ENCODE peak calls at places on chromosome 2, in four cellular contexts. A is HL-60, B is GM12878, C is K562. P is an unnamed sample.

GRCh38 chr2:210158236-210158635 is 13.0 kb downstream of the KANSL1L start:
- DNase-seq in A (no peak), B (no peak), C (no peak), P (no peak)

GRCh38 chr2:105888625-105889024 is 143.9 kb downstream of the NCK2 start:
- DNase-seq in A (peak; percentile 41), B (no peak), C (no peak), P (no peak)

GRCh38 chr2:96665083-96665569 is 22.6 kb downstream of the FER1L5 start:
- DNase-seq in A (peak; percentile 77), B (no peak), C (no peak), P (no peak)

GRCh38 chr2:18987592-18988073 is 370.8 kb downstream of the OSR1 start:
- DNase-seq in A (no peak), B (no peak), C (no peak), P (no peak)

GRCh38 chr2:12325806-12326205 is 390.9 kb upstream of the TRIB2 start:
- DNase-seq in A (no peak), B (no peak), C (no peak), P (no peak)

GRCh38 chr2:8550932-8551621 is 130.8 kb upstream of the ID2 start:
- DNase-seq in A (no peak), B (no peak), C (no peak), P (no peak)

GRCh38 chr2:86038291-86039081 is 67.2 kb downstream of the POLR1A start:
- DNase-seq in A (peak; percentile 85), B (no peak), C (no peak), P (no peak)

GRCh38 chr2:64144057-64145013 is at the start of gene PELI1:
- DNase-seq in A (peak; percentile 96), B (peak; percentile 96), C (peak; percentile 96), P (peak; percentile 59)

GRCh38 chr2:196131384-196131861 is 40.0 kb downstream of the STK17B start:
- DNase-seq in A (peak; percentile 83), B (peak; percentile 47), C (peak; percentile 39), P (no peak)

GRCh38 chr2:179545024-179545423 is 280.4 kb upstream of the SESTD1 start:
- DNase-seq in A (no peak), B (no peak), C (no peak), P (no peak)

GRCh38 chr2:197498937-197499593 is 575 bp downstream of the HSPD1 start:
- DNase-seq in A (peak; percentile 57), B (no peak), C (peak; percentile 44), P (peak; percentile 27)

GRCh38 chr2:173855686-173856085 is 109.5 kb downstream of the SP3 start:
- DNase-seq in A (no peak), B (no peak), C (no peak), P (no peak)

GRCh38 chr2:201362396-201362795 is 5.3 kb upstream of the FLACC1 start:
- DNase-seq in A (no peak), B (no peak), C (no peak), P (no peak)

GRCh38 chr2:200761168-200761715 is 50.5 kb upstream of the BZW1 start:
- DNase-seq in A (no peak), B (no peak), C (no peak), P (no peak)

GRCh38 chr2:39649491-39649890 is 16.2 kb upstream of the TMEM178A start:
- DNase-seq in A (no peak), B (no peak), C (no peak), P (no peak)

GRCh38 chr2:106882658-106883057 is 3.3 kb downstream of the ST6GAL2 start:
- DNase-seq in A (no peak), B (no peak), C (no peak), P (no peak)

GRCh38 chr2:105600949-105601708 is 143.6 kb upstream of the NCK2 start:
- DNase-seq in A (no peak), B (no peak), C (peak; percentile 28), P (no peak)

GRCh38 chr2:649461-650342 is 27.5 kb downstream of the TMEM18 start:
- DNase-seq in A (no peak), B (no peak), C (no peak), P (no peak)

GRCh38 chr2:229539628-229540027 is 174.7 kb downstream of the DNER start:
- DNase-seq in A (no peak), B (no peak), C (no peak), P (no peak)

GRCh38 chr2:74003494-74004211 is 18.9 kb downstream of the TET3 start:
- DNase-seq in A (no peak), B (no peak), C (peak; percentile 81), P (no peak)

GRCh38 chr2:148756292-148756975 is 111.9 kb downstream of the EPC2 start:
- DNase-seq in A (no peak), B (no peak), C (no peak), P (no peak)

GRCh38 chr2:109222422-109222821 is 93.4 kb downstream of the SH3RF3 start:
- DNase-seq in A (no peak), B (no peak), C (no peak), P (no peak)

GRCh38 chr2:173978447-173978846 is 13.3 kb upstream of the SP3 start:
- DNase-seq in A (no peak), B (no peak), C (no peak), P (no peak)

GRCh38 chr2:154700142-154700541 is 1.6 kb downstream of the KCNJ3 start:
- DNase-seq in A (no peak), B (no peak), C (no peak), P (no peak)

DNA sequence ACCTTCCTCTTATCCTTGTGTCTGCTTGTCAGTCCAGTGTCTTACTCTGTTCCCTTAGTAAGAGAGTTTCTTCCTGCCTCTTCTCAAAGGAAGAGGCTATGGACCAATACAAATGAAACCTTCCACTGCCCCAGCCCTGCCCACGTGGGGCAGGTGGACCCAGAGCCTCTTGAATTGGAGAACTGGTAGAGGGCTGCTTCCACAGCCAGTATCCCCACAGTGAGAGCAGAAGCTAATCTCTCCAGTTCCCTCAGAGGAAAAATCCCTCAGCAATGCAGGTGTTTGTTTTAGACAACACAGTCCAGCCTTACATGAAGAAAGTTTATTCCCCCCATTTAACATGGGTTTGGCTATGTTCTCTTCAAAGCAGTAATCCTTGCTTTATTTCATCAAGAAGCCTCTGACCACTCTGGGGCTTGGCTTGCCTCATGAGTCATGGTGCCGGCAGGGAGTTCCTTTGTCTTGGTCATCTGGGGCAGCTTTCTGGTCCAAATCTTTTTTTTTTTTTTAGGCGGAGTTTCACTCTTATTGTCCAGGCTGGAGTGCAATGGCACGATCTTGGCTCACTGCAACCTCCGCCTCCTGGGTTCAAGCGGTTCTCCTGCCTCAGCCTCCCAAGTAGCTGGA is 6.5 kb upstream of the CYBRD1 start:
- DNase-seq in A (no peak), B (no peak), C (no peak), P (no peak)
- TF ChIP-seq SPI1 in A (no peak), B (no peak), C (no peak), P (no peak)

GRCh38 chr2:75637568-75637967 is 9.0 kb upstream of the MRPL19 start:
- DNase-seq in A (no peak), B (no peak), C (no peak), P (no peak)

GRCh38 chr2:75645643-75646042 is 940 bp upstream of the MRPL19 start:
- DNase-seq in A (no peak), B (no peak), C (no peak), P (no peak)

GRCh38 chr2:75640621-75641121 is 5.9 kb upstream of the MRPL19 start:
- DNase-seq in A (peak; percentile 45), B (no peak), C (peak; percentile 69), P (no peak)

GRCh38 chr2:75643980-75644379 is 2.6 kb upstream of the MRPL19 start:
- DNase-seq in A (no peak), B (no peak), C (no peak), P (no peak)

GRCh38 chr2:75641587-75641986 is 5.0 kb upstream of the MRPL19 start:
- DNase-seq in A (no peak), B (no peak), C (no peak), P (no peak)
- TF ChIP-seq SPI1 in A (no peak), B (no peak), C (no peak), P (no peak)

DNA sequence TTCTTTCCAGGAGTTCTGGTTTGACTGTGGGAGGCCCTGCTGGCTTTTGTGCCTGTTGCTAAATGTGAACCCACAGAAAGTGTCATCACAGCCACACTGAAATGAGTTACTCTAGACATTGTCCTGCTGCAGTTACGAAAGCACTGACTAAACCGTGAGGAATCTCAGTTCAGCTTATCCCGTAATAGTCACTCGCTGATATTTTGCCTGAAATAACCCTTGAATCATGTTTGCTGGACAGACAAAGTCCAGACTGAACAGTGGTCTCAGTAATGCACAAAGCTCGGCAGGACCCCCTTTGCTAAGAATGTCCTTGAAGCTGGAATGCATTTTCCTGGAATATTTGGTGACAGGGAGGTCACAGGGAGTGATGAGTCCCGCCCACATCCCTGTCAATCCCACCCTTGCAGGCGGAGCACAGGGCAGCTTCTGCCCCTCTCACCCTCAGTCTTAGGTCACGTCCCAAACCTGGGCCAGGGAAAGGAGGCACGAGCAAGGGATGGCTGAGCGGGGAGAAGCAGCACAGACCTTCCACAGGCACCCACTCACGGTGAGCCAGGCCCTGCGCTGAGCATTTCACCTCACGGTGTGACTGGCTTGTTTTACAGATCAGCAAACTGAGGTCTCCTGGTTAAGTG is 53.4 kb downstream of the ADI1 start:
- DNase-seq in A (peak; percentile 25), B (no peak), C (no peak), P (no peak)
- TF ChIP-seq SPI1 in A (no peak), B (no peak), C (no peak), P (no peak)

DNA sequence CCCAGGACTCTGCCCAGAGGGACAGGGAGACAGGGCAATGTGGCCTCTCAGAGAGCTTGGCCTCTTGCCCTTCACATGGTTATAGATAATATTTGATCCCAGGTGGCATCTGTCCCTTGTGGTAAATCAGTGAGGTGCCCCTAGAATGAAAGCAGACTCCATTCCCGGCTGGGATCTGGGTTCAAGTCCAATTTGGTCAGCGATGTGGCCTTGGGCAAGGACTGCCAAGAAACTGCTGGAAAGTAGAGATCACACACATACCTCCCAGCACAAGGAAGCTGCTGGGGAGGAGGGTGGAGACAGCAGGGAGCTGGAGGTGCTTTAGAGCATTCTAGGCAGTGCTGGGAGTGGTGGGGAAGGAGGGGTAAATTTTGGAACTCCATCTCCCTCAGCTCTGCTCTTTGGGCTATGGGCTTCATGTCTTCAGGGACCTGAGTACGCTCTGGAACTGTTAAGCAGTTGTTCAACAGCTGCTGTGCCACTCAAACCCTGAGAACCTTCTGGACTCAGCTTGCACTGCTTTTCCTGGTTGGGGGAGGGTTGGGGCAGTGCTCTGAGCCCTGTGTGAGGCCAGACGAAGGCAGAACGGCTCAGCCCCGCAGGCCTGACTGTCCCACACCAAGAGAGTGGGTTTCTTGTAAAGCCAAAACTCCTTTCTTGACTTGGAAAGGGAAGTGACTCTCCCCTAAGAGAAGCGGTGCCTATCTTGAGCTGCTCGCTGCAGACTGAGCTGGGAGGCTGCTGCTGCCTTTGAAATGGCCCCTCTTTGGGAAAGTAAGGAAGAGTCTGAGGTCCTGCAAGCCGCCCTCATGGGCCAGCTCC is 23.0 kb downstream of the INPP5D start:
- DNase-seq in A (peak; percentile 66), B (no peak), C (no peak), P (no peak)
- TF ChIP-seq SPI1 in A (peak; percentile 86), B (peak; percentile 66), C (no peak), P (peak; percentile 78)

GRCh38 chr2:66405473-66405872 is 29.5 kb upstream of the MEIS1 start:
- DNase-seq in A (no peak), B (no peak), C (no peak), P (no peak)
- TF ChIP-seq SPI1 in A (no peak), B (no peak), C (no peak), P (no peak)